ENCODE peak calls at places on chromosome 17, in nine cellular contexts. O is midbrain; N is stimulated activated CD8-positive, alpha-beta memory T cell treated with anti-CD3 and anti-CD28 coated beads, Interleukin-2, amount 100 ng/mL, for 1 hour; H is SK-N-MC; D is HS-5; B is T-helper 17 cell; Y is T47D; J is Daoy; X is tibial artery. C is an unnamed sample.

GRCh38 chr17:73550561-73550960 is 93.7 kb downstream of the SDK2 start:
- DNase-seq in D (no peak), N (no peak), Y (no peak), J (peak; percentile 62), H (no peak), B (no peak), X (no peak), O (no peak), C (no peak)

GRCh38 chr17:21218831-21219380 is 4.9 kb upstream of the TMEM11 start:
- DNase-seq in N (no peak), O (no peak), D (no peak), H (no peak), Y (no peak), X (no peak), J (no peak), B (no peak), C (no peak)

GRCh38 chr17:7133916-7134315 is 19.3 kb upstream of the ASGR2 start:
- DNase-seq in B (no peak), J (no peak), D (no peak), N (no peak), O (no peak), Y (no peak), X (no peak), H (no peak), C (no peak)

GRCh38 chr17:79048826-79049755 is 25.1 kb downstream of the C1QTNF1 start:
- DNase-seq in O (no peak), J (no peak), H (no peak), B (no peak), D (no peak), Y (no peak), N (no peak), X (no peak), C (no peak)

GRCh38 chr17:83058478-83059167 is 20.8 kb upstream of the METRNL start:
- DNase-seq in B (no peak), X (no peak), J (no peak), Y (no peak), D (no peak), N (no peak), H (no peak), O (no peak), C (no peak)

GRCh38 chr17:72984145-72984924 is 108.2 kb downstream of the SLC39A11 start:
- DNase-seq in X (no peak), N (no peak), Y (no peak), H (no peak), B (no peak), O (no peak), J (peak; percentile 95), D (peak; percentile 81), C (peak; percentile 84)

GRCh38 chr17:41131979-41132378 is 8.0 kb upstream of the KRTAP4-12 start:
- DNase-seq in Y (no peak), H (no peak), X (no peak), O (no peak), B (no peak), N (no peak), J (no peak), D (peak; percentile 42), C (peak; percentile 77)

GRCh38 chr17:77526259-77526711 is 385.5 kb downstream of the SEC14L1 start:
- DNase-seq in J (no peak), O (no peak), D (no peak), X (no peak), H (no peak), Y (no peak), N (no peak), B (no peak), C (no peak)

GRCh38 chr17:78883090-78883532 is 19.9 kb downstream of the CEP295NL start:
- DNase-seq in B (no peak), O (no peak), N (no peak), J (peak; percentile 80), Y (no peak), X (peak; percentile 88), D (peak; percentile 90), H (no peak), C (peak; percentile 71)

GRCh38 chr17:74771319-74771914 is 4.7 kb downstream of the NAT9 start:
- DNase-seq in J (no peak), O (no peak), B (no peak), N (no peak), Y (no peak), H (no peak), D (no peak), X (no peak), C (no peak)

C was measured in HCT116.